ENCODE peak calls at places on chromosomes 12 and 14, in nine cellular contexts. X, A, I, O, T, H, F, J and Y are unnamed samples.

GRCh38 chr14:33847066-33847465 is 103.8 kb downstream of the EGLN3 start:
- DNase-seq in X (no peak), A (no peak), I (no peak), O (no peak), T (no peak), H (no peak), F (no peak), J (peak), Y (no peak)

GRCh38 chr12:26118356-26118755 is 6.5 kb downstream of the BHLHE41 start:
- DNase-seq in X (no peak), A (no peak), I (no peak), O (no peak), T (no peak), H (no peak), F (no peak), J (no peak), Y (no peak)

GRCh38 chr12:6941267-6941666 is 2.3 kb upstream of the RNU7-1 start:
- DNase-seq in X (no peak), A (no peak), I (no peak), O (no peak), T (no peak), H (peak), F (no peak), J (no peak), Y (no peak)

GRCh38 chr12:88856201-88856600 is 275.9 kb upstream of the KITLG start:
- DNase-seq in X (no peak), A (no peak), I (no peak), O (no peak), T (no peak), H (no peak), F (no peak), J (no peak), Y (no peak)

GRCh38 chr12:98002887-98003493 is 512.4 kb upstream of the TMPO start:
- DNase-seq in X (no peak), A (peak), I (no peak), O (peak), T (no peak), H (no peak), F (no peak), J (peak), Y (no peak)

GRCh38 chr12:12441051-12441807 is 84.4 kb downstream of the BORCS5 start:
- DNase-seq in X (no peak), A (no peak), I (no peak), O (no peak), T (no peak), H (no peak), F (no peak), J (no peak), Y (no peak)

GRCh38 chr12:132356686-132357622 is 27.6 kb upstream of the GALNT9 start:
- DNase-seq in X (no peak), A (no peak), I (peak), O (no peak), T (no peak), H (peak), F (peak), J (peak), Y (no peak)

GRCh38 chr14:76962303-76962660 is 66.2 kb downstream of the IRF2BPL start:
- DNase-seq in X (no peak), A (no peak), I (no peak), O (no peak), T (no peak), H (no peak), F (no peak), J (no peak), Y (no peak)

GRCh38 chr14:80584638-80585505 is 356.7 kb downstream of the CEP128 start:
- DNase-seq in X (peak), A (peak), I (no peak), O (no peak), T (no peak), H (no peak), F (no peak), J (peak), Y (no peak)

GRCh38 chr14:94713115-94713514 is 56.8 kb downstream of the GSC start:
- DNase-seq in X (no peak), A (no peak), I (no peak), O (no peak), T (no peak), H (no peak), F (peak), J (no peak), Y (no peak)

GRCh38 chr12:40692617-40693502 is 621 bp downstream of the CNTN1 start:
- DNase-seq in X (no peak), A (peak), I (no peak), O (peak), T (peak), H (peak), F (peak), J (peak), Y (no peak)

GRCh38 chr12:42921741-42922511 is 332.4 kb upstream of the PRICKLE1 start:
- DNase-seq in X (peak), A (peak), I (no peak), O (no peak), T (no peak), H (no peak), F (no peak), J (peak), Y (no peak)

GRCh38 chr12:3604750-3605638 is 114.0 kb downstream of the PRMT8 start:
- DNase-seq in X (no peak), A (peak), I (peak), O (peak), T (no peak), H (no peak), F (peak), J (peak), Y (no peak)

GRCh38 chr12:38399711-38400205 is 83.2 kb downstream of the ALG10B start:
- DNase-seq in X (no peak), A (no peak), I (no peak), O (no peak), T (no peak), H (no peak), F (no peak), J (no peak), Y (no peak)

GRCh38 chr14:94936411-94936892 is 166.5 kb upstream of the GSC start:
- DNase-seq in X (no peak), A (peak), I (peak), O (peak), T (peak), H (no peak), F (peak), J (no peak), Y (no peak)

GRCh38 chr12:124392991-124393790 is 98.3 kb downstream of the RFLNA start:
- DNase-seq in X (no peak), A (peak), I (peak), O (peak), T (peak), H (peak), F (peak), J (no peak), Y (no peak)

GRCh38 chr12:104681012-104681690 is 224.4 kb downstream of the CHST11 start:
- DNase-seq in X (no peak), A (no peak), I (no peak), O (no peak), T (no peak), H (no peak), F (no peak), J (no peak), Y (no peak)

GRCh38 chr12:16037533-16037932 is 126.4 kb downstream of the DERA start:
- DNase-seq in X (no peak), A (no peak), I (no peak), O (no peak), T (no peak), H (no peak), F (no peak), J (no peak), Y (no peak)

GRCh38 chr14:74014299-74014698 is 4.8 kb downstream of the ENTPD5 start:
- DNase-seq in X (no peak), A (no peak), I (no peak), O (peak), T (no peak), H (no peak), F (no peak), J (no peak), Y (no peak)

GRCh38 chr14:32090686-32091085 is 13.6 kb downstream of the ARHGAP5 start:
- DNase-seq in X (no peak), A (no peak), I (no peak), O (no peak), T (no peak), H (no peak), F (no peak), J (no peak), Y (no peak)

GRCh38 chr12:43109626-43110345 is 442.2 kb downstream of the ADAMTS20 start:
- DNase-seq in X (no peak), A (no peak), I (no peak), O (no peak), T (no peak), H (no peak), F (no peak), J (peak), Y (no peak)

GRCh38 chr12:40152783-40153383 is 47.0 kb upstream of the SLC2A13 start:
- DNase-seq in X (peak), A (peak), I (no peak), O (peak), T (peak), H (peak), F (peak), J (peak), Y (no peak)

GRCh38 chr12:56103066-56103711 is 1.2 kb upstream of the PA2G4 start:
- DNase-seq in X (no peak), A (no peak), I (no peak), O (no peak), T (no peak), H (no peak), F (no peak), J (no peak), Y (no peak)
- H3K27ac ChIP-seq in X (no peak), A (peak), I (peak), O (peak), T (peak), H (peak), F (peak), J (peak), Y (peak)

GRCh38 chr12:52580496-52580895 is 6.9 kb upstream of the KRT74 start:
- DNase-seq in X (no peak), A (no peak), I (no peak), O (no peak), T (no peak), H (no peak), F (peak), J (no peak), Y (no peak)
- TF ChIP-seq CTCF in X (no peak), A (no peak), I (no peak), O (no peak), T (no peak), H (no peak), F (no peak), J (no peak), Y (no peak)

GRCh38 chr12:108679282-108679681 is 45.6 kb upstream of the SELPLG start:
- DNase-seq in X (no peak), A (no peak), I (no peak), O (no peak), T (no peak), H (no peak), F (no peak), J (no peak), Y (no peak)

GRCh38 chr12:108672054-108672453 is 38.4 kb upstream of the SELPLG start:
- DNase-seq in X (no peak), A (no peak), I (no peak), O (no peak), T (no peak), H (no peak), F (no peak), J (no peak), Y (no peak)

GRCh38 chr12:108677381-108677780 is 43.7 kb upstream of the SELPLG start:
- DNase-seq in X (no peak), A (no peak), I (no peak), O (no peak), T (no peak), H (no peak), F (no peak), J (no peak), Y (no peak)

GRCh38 chr12:108678070-108678730 is 44.5 kb upstream of the SELPLG start:
- DNase-seq in X (no peak), A (no peak), I (no peak), O (no peak), T (no peak), H (no peak), F (no peak), J (no peak), Y (no peak)

GRCh38 chr12:108675792-108676191 is 42.1 kb upstream of the SELPLG start:
- DNase-seq in X (no peak), A (no peak), I (no peak), O (no peak), T (no peak), H (no peak), F (no peak), J (no peak), Y (no peak)
- H3K27ac ChIP-seq in X (no peak), A (no peak), I (no peak), O (no peak), T (peak), H (no peak), F (peak), J (no peak), Y (peak)

DNA sequence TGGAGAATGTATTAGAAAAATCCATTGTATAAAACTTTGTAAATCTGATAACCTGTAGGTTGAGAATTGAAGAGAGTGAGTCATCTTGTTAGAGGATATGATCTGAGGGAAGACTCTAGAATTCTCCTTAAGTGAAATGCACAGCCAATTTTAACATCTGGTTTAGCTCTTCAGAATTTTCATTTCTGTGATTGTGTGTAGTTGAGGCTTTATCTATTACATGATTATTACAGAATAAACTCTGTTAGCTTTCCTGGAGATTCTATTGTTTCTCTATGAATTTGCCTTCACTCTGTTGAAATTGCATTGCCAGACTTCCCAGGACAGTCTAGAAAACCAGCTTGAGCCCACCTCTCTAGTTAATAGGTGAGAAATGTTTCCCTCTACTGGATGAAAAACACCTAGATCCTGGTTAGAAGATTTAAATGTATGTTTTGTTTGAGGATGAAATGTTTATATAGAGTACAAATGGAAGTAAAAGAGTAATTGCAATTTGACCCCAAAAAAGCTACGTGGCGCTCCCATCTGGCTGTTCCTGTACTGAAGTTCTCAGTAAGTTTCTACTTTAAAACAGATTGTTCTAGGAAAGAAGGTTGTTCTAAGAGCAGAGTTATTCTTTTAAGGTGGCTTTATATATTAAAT is 2.9 kb downstream of the NUDT4 start:
- DNase-seq in X (no peak), A (peak), I (no peak), O (no peak), T (no peak), H (no peak), F (no peak), J (peak), Y (no peak)
- TF ChIP-seq CTCF in X (peak), A (peak), I (no peak), O (peak), T (no peak), H (no peak), F (no peak), J (peak), Y (peak)

GRCh38 chr14:22097606-22098292 is 424.1 kb upstream of the OR4E1 start:
- DNase-seq in X (no peak), A (no peak), I (no peak), O (no peak), T (no peak), H (no peak), F (no peak), J (no peak), Y (no peak)

GRCh38 chr14:22095845-22096510 is 422.4 kb upstream of the OR4E1 start:
- DNase-seq in X (no peak), A (no peak), I (no peak), O (no peak), T (no peak), H (no peak), F (no peak), J (no peak), Y (no peak)

GRCh38 chr14:22097072-22097471 is 423.5 kb upstream of the OR4E1 start:
- DNase-seq in X (no peak), A (no peak), I (no peak), O (no peak), T (no peak), H (no peak), F (no peak), J (no peak), Y (no peak)

GRCh38 chr14:22098435-22098834 is 424.8 kb upstream of the OR4E1 start:
- DNase-seq in X (no peak), A (no peak), I (no peak), O (no peak), T (no peak), H (no peak), F (no peak), J (no peak), Y (no peak)

DNA sequence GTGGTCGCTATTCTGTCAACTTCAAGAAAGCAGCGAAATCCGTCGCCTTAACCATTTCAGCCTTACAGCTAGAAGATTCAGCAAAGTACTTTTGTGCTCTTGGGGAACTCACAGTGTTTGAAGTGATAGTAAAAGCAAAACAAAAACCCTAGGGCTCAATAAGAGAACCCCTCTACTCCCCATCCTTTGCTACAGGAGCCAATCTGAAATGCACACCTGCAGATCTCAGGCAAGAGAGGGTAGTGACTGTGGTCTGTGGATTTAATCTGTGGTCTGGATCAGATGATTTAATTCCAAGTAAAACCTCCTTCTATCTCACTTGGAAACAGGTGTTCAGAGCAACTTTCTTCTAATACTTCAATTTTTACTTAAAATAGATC is 422.9 kb upstream of the OR4E1 start:
- DNase-seq in X (no peak), A (no peak), I (no peak), O (no peak), T (no peak), H (no peak), F (no peak), J (no peak), Y (no peak)
- H3K27ac ChIP-seq in X (no peak), A (no peak), I (peak), O (no peak), T (peak), H (no peak), F (peak), J (no peak), Y (peak)

DNA sequence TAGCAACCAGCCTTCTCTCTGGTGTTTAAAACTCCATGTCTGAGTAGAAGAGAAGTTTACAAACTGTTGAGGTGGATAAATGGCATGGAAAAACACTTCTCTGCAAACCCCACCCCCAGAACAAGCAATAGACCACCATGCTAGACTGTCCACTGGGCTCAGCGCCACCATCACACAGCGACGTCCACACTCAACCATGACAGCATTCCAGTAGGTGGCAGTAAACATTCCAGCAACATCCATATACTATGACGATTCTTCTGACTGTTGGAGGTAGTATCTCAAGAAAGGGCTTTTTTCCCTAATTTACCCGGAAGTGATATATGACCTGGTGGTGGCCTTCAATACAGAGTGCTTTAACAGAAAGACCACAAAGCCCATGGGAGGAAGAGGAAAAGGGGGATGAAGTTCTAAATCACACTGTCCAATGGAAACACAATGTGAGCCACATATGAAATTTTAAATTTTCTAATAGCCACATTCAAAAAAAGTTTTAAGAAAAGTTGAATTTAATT is 152.2 kb downstream of the SLC15A4 start:
- DNase-seq in X (no peak), A (no peak), I (no peak), O (no peak), T (no peak), H (no peak), F (no peak), J (no peak), Y (no peak)
- TF ChIP-seq CTCF in X (no peak), A (no peak), I (no peak), O (no peak), T (no peak), H (no peak), F (no peak), J (no peak), Y (no peak)